ENCODE peak calls at places on chromosomes 6 and 20, in seven cellular contexts. R is H9; I is colonic mucosa; G is stomach; O is WERI-Rb-1; L is left lung; N is CD4-positive, CD25-positive, alpha-beta regulatory T cell. W is an unnamed sample.

GRCh38 chr20:35025116-35025515 is 67.5 kb downstream of the TRPC4AP start:
- DNase-seq in R (no peak), I (no peak), G (no peak), L (no peak), N (no peak), O (no peak), W (no peak)

GRCh38 chr20:17655865-17656489 is 26.1 kb downstream of the RRBP1 start:
- DNase-seq in O (no peak), I (no peak), N (no peak), L (no peak), R (peak; percentile 62), G (no peak), W (no peak)

GRCh38 chr6:51214442-51214841 is 395.8 kb downstream of the TFAP2B start:
- DNase-seq in L (no peak), I (no peak), N (no peak), R (no peak), O (no peak), G (no peak), W (no peak)

GRCh38 chr20:7903429-7903828 is 36.8 kb downstream of the HAO1 start:
- DNase-seq in N (no peak), R (no peak), O (no peak), G (no peak), L (no peak), I (no peak), W (no peak)

GRCh38 chr6:129472239-129472638 is 237.7 kb downstream of the ARHGAP18 start:
- DNase-seq in I (no peak), L (no peak), R (no peak), O (no peak), N (no peak), G (no peak), W (no peak)

GRCh38 chr6:37218061-37218460 is 39.5 kb upstream of the TBC1D22B start:
- DNase-seq in N (no peak), L (no peak), R (no peak), G (no peak), O (no peak), I (no peak), W (no peak)

GRCh38 chr6:128339635-128340436 is 180.6 kb downstream of the PTPRK start:
- DNase-seq in N (no peak), I (no peak), G (no peak), O (no peak), R (no peak), L (no peak), W (no peak)

GRCh38 chr20:61185841-61186601 is 66.0 kb upstream of the CDH4 start:
- DNase-seq in R (no peak), L (no peak), I (no peak), N (no peak), O (no peak), G (no peak), W (no peak)

GRCh38 chr6:131387706-131388455 is 185.1 kb upstream of the ARG1 start:
- DNase-seq in O (no peak), I (no peak), L (no peak), G (no peak), N (no peak), R (no peak), W (no peak)

GRCh38 chr6:82957171-82957894 is 108.3 kb downstream of the UBE3D start:
- DNase-seq in O (no peak), L (no peak), R (no peak), N (no peak), I (no peak), G (no peak), W (no peak)

GRCh38 chr6:79042088-79042798 is 35.8 kb downstream of the PHIP start:
- DNase-seq in L (no peak), R (no peak), G (no peak), N (peak; percentile 31), I (no peak), O (no peak), W (no peak)

GRCh38 chr20:8073024-8073832 is 53.7 kb upstream of the TMX4 start:
- DNase-seq in G (no peak), O (no peak), R (no peak), I (no peak), N (peak; percentile 19), L (no peak), W (no peak)

GRCh38 chr6:159249752-159250151 is 80.6 kb downstream of the FNDC1 start:
- DNase-seq in N (no peak), G (no peak), L (no peak), O (no peak), R (no peak), I (no peak), W (no peak)

GRCh38 chr6:82914511-82914910 is 151.1 kb downstream of the UBE3D start:
- DNase-seq in R (no peak), O (no peak), N (no peak), G (no peak), I (no peak), L (no peak), W (no peak)

GRCh38 chr6:97656236-97656635 is 373.2 kb upstream of the MMS22L start:
- DNase-seq in I (no peak), O (peak; percentile 69), L (no peak), G (no peak), R (no peak), N (no peak), W (no peak)

DNA sequence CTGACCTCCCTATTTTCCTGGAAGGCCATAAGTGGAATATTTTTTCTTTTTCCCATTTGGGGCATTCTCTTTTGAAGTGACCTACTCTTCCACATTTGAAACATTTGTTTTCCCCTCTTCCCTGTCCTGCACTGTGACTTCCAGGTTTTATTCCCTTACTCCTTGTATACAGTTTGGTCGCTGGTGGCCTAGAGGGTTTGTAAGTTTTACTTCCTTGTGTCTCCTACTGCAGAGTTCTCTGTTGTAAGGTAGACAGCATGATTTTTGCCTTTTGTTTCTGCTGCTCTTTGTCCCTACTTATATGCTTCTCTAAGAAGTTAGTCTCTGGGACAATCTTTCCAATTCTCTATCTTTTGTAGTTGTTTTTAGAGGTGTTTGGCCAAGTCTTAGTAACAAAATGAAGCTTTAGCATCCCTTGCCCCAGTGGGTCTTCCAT is 7.4 kb upstream of the ZNFX1 start:
- DNase-seq in I (no peak), G (no peak), O (no peak), R (no peak), L (no peak), N (no peak), W (no peak)
- H3K9me3 ChIP-seq in I (no peaks in the 10 kb centered on the region), G (peaks cover 63% of the 10 kb centered on the region), O (peaks cover 8% of the 10 kb centered on the region), R (no peaks in the 10 kb centered on the region), L (peaks cover 9% of the 10 kb centered on the region), N (peaks cover 73% of the 10 kb centered on the region), W (peaks cover 81% of the 10 kb centered on the region)

GRCh38 chr6:66985816-66986215 is 1278.8 kb upstream of the EYS start:
- DNase-seq in G (no peak), N (no peak), I (no peak), R (no peak), L (no peak), O (no peak), W (no peak)
- H3K9me3 ChIP-seq in G (peaks cover 31% of the 10 kb centered on the region), N (peaks cover 5% of the 10 kb centered on the region), I (no peaks in the 10 kb centered on the region), R (no peaks in the 10 kb centered on the region), L (no peaks in the 10 kb centered on the region), O (no peaks in the 10 kb centered on the region), W (no peaks in the 10 kb centered on the region)

GRCh38 chr20:16553161-16553560 is 20.1 kb downstream of the KIF16B start:
- DNase-seq in R (no peak), O (no peak), G (no peak), L (no peak), I (no peak), N (no peak), W (no peak)

GRCh38 chr20:16556299-16556698 is 16.9 kb downstream of the KIF16B start:
- DNase-seq in L (no peak), O (no peak), R (no peak), N (no peak), I (no peak), G (no peak), W (no peak)

GRCh38 chr20:16553684-16554083 is 19.6 kb downstream of the KIF16B start:
- DNase-seq in G (no peak), L (no peak), O (no peak), I (no peak), R (no peak), N (no peak), W (no peak)

GRCh38 chr20:16555754-16556153 is 17.5 kb downstream of the KIF16B start:
- DNase-seq in R (no peak), I (no peak), G (no peak), N (no peak), O (no peak), L (no peak), W (no peak)

GRCh38 chr20:16554766-16555543 is 18.3 kb downstream of the KIF16B start:
- DNase-seq in I (no peak), R (no peak), O (no peak), N (no peak), L (no peak), G (no peak), W (no peak)
- H3K9me3 ChIP-seq in I (no peaks in the 10 kb centered on the region), R (no peaks in the 10 kb centered on the region), O (no peaks in the 10 kb centered on the region), N (no peaks in the 10 kb centered on the region), L (no peaks in the 10 kb centered on the region), G (no peaks in the 10 kb centered on the region), W (no peaks in the 10 kb centered on the region)

GRCh38 chr6:359261-360035 is 32.1 kb upstream of the IRF4 start:
- DNase-seq in L (no peak), G (no peak), R (no peak), N (no peak), O (no peak), I (no peak), W (no peak)
- H3K9me3 ChIP-seq in L (no peaks in the 10 kb centered on the region), G (peaks cover 17% of the 10 kb centered on the region), R (peaks cover 77% of the 10 kb centered on the region), N (peaks cover 3% of the 10 kb centered on the region), O (peaks cover 7% of the 10 kb centered on the region), I (peaks cover 6% of the 10 kb centered on the region), W (no peaks in the 10 kb centered on the region)

DNA sequence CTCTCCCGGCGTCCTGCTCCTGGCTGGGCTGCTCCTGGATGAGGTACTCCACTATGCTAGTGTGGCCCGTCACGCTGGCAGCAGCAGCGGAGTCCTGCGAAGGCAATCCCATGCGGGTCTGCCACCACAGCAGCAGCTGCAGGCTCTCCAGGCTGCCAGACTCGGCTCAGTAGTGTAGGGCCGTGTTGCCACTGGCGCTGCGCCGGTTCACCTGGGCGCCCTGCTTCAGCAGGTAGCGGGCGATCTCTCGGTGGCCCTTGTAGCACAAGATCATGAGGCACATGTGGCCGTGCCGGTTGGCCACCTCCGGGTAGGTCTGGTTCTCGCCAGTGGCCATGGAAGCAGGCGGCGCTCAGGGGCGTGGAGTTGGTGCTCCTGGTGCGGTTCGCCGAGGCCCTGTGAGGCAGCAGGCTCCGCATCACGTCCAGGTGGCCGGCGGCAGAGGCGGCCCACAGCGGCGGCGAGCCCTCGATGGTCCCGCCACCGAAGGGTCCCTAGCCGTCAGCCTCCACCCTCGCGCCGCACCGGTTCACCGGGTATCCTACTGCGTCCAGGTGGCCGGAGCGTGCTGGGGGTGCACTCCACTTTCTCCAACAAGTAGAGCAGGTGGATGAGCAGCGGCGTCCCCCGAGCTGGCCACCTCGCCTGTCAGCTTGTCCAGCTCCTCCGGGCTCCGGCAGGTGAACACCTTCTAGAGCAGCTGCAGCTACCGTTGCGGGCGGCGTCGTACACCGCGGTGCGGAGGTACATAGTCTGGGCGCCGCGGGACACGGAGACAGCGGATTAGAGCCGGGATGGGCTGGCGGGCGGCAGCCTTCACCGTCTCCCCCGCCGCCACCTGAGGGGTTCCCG is 19.8 kb downstream of the RFPL4B start:
- DNase-seq in R (no peak), G (no peak), N (no peak), L (peak; percentile 75), I (no peak), O (no peak), W (no peak)
- H3K9me3 ChIP-seq in R (no peaks in the 10 kb centered on the region), G (peaks cover 7% of the 10 kb centered on the region), N (no peaks in the 10 kb centered on the region), L (no peaks in the 10 kb centered on the region), I (no peaks in the 10 kb centered on the region), O (no peaks in the 10 kb centered on the region), W (no peaks in the 10 kb centered on the region)